ENCODE peak calls at places on chromosome 4, in nine cellular contexts. One of them, this sample, is unnamed.

GRCh38 chr4:72006576-72006975 is 25.2 kb upstream of the NPFFR2 start:
- DNase-seq in brain microvascular endothelial cell: peak; percentile 40
- DNase-seq in non-pigmented ciliary epithelial cell: peak; percentile 70
- DNase-seq in Caki2: peak; percentile 50
- DNase-seq in astrocyte: peak; percentile 89
- DNase-seq in T-helper 2 cell: no peak
- DNase-seq in activated naive CD4-positive, alpha-beta T cell: no peak
- DNase-seq in Panc1: no peak
- DNase-seq in activated CD8-positive, alpha-beta memory T cell treated with anti-CD3 and anti-CD28 coated beads for 48 hours: no peak
- DNase-seq in this sample: no peak

GRCh38 chr4:41661447-41662076 is 87.0 kb downstream of the PHOX2B start:
- DNase-seq in brain microvascular endothelial cell: peak; percentile 69
- DNase-seq in non-pigmented ciliary epithelial cell: no peak
- DNase-seq in astrocyte: no peak
- DNase-seq in activated naive CD4-positive, alpha-beta T cell: no peak
- DNase-seq in T-helper 2 cell: peak; percentile 16
- DNase-seq in Caki2: peak; percentile 52
- DNase-seq in Panc1: peak; percentile 36
- DNase-seq in activated CD8-positive, alpha-beta memory T cell treated with anti-CD3 and anti-CD28 coated beads for 48 hours: peak; percentile 10
- DNase-seq in this sample: peak; percentile 58

GRCh38 chr4:38489924-38490639 is 173.9 kb upstream of the KLF3 start:
- DNase-seq in Panc1: no peak
- DNase-seq in T-helper 2 cell: peak; percentile 30
- DNase-seq in activated naive CD4-positive, alpha-beta T cell: no peak
- DNase-seq in activated CD8-positive, alpha-beta memory T cell treated with anti-CD3 and anti-CD28 coated beads for 48 hours: no peak
- DNase-seq in non-pigmented ciliary epithelial cell: no peak
- DNase-seq in brain microvascular endothelial cell: peak; percentile 35
- DNase-seq in Caki2: no peak
- DNase-seq in astrocyte: peak; percentile 33
- DNase-seq in this sample: peak; percentile 61

GRCh38 chr4:189974056-189974455 is 33.4 kb downstream of the FRG1 start:
- DNase-seq in T-helper 2 cell: peak; percentile 34
- DNase-seq in non-pigmented ciliary epithelial cell: no peak
- DNase-seq in activated naive CD4-positive, alpha-beta T cell: no peak
- DNase-seq in activated CD8-positive, alpha-beta memory T cell treated with anti-CD3 and anti-CD28 coated beads for 48 hours: no peak
- DNase-seq in astrocyte: no peak
- DNase-seq in Caki2: no peak
- DNase-seq in brain microvascular endothelial cell: peak; percentile 2
- DNase-seq in Panc1: no peak
- DNase-seq in this sample: no peak

GRCh38 chr4:110854021-110854678 is 231.3 kb upstream of the PITX2 start:
- DNase-seq in astrocyte: peak; percentile 91
- DNase-seq in Caki2: peak; percentile 43
- DNase-seq in activated CD8-positive, alpha-beta memory T cell treated with anti-CD3 and anti-CD28 coated beads for 48 hours: no peak
- DNase-seq in activated naive CD4-positive, alpha-beta T cell: no peak
- DNase-seq in T-helper 2 cell: no peak
- DNase-seq in brain microvascular endothelial cell: peak; percentile 85
- DNase-seq in Panc1: peak; percentile 5
- DNase-seq in non-pigmented ciliary epithelial cell: peak; percentile 87
- DNase-seq in this sample: no peak

GRCh38 chr4:158259955-158260575 is 49.8 kb downstream of the TMEM144 start:
- DNase-seq in T-helper 2 cell: peak; percentile 1
- DNase-seq in Panc1: no peak
- DNase-seq in activated naive CD4-positive, alpha-beta T cell: no peak
- DNase-seq in Caki2: peak; percentile 13
- DNase-seq in activated CD8-positive, alpha-beta memory T cell treated with anti-CD3 and anti-CD28 coated beads for 48 hours: no peak
- DNase-seq in brain microvascular endothelial cell: no peak
- DNase-seq in astrocyte: peak; percentile 4
- DNase-seq in non-pigmented ciliary epithelial cell: no peak
- DNase-seq in this sample: peak; percentile 40

GRCh38 chr4:140136509-140136908 is 17.5 kb downstream of the MAML3 start:
- DNase-seq in T-helper 2 cell: no peak
- DNase-seq in astrocyte: peak; percentile 67
- DNase-seq in Panc1: no peak
- DNase-seq in brain microvascular endothelial cell: no peak
- DNase-seq in Caki2: no peak
- DNase-seq in activated naive CD4-positive, alpha-beta T cell: no peak
- DNase-seq in activated CD8-positive, alpha-beta memory T cell treated with anti-CD3 and anti-CD28 coated beads for 48 hours: no peak
- DNase-seq in non-pigmented ciliary epithelial cell: no peak
- DNase-seq in this sample: no peak

GRCh38 chr4:76892001-76892400 is 5.9 kb downstream of the SOWAHB start:
- DNase-seq in astrocyte: no peak
- DNase-seq in Caki2: no peak
- DNase-seq in non-pigmented ciliary epithelial cell: no peak
- DNase-seq in brain microvascular endothelial cell: no peak
- DNase-seq in activated naive CD4-positive, alpha-beta T cell: no peak
- DNase-seq in T-helper 2 cell: no peak
- DNase-seq in Panc1: no peak
- DNase-seq in activated CD8-positive, alpha-beta memory T cell treated with anti-CD3 and anti-CD28 coated beads for 48 hours: no peak
- DNase-seq in this sample: no peak

GRCh38 chr4:124722069-124722468 is 9.5 kb upstream of the ANKRD50 start:
- DNase-seq in Caki2: no peak
- DNase-seq in astrocyte: no peak
- DNase-seq in brain microvascular endothelial cell: peak; percentile 37
- DNase-seq in T-helper 2 cell: no peak
- DNase-seq in non-pigmented ciliary epithelial cell: no peak
- DNase-seq in activated naive CD4-positive, alpha-beta T cell: no peak
- DNase-seq in Panc1: no peak
- DNase-seq in activated CD8-positive, alpha-beta memory T cell treated with anti-CD3 and anti-CD28 coated beads for 48 hours: no peak
- DNase-seq in this sample: no peak

GRCh38 chr4:113141901-113142346 is 92.5 kb downstream of the ANK2 start:
- DNase-seq in activated naive CD4-positive, alpha-beta T cell: no peak
- DNase-seq in Caki2: peak; percentile 66
- DNase-seq in Panc1: peak; percentile 43
- DNase-seq in T-helper 2 cell: no peak
- DNase-seq in brain microvascular endothelial cell: peak; percentile 73
- DNase-seq in astrocyte: peak; percentile 91
- DNase-seq in activated CD8-positive, alpha-beta memory T cell treated with anti-CD3 and anti-CD28 coated beads for 48 hours: no peak
- DNase-seq in non-pigmented ciliary epithelial cell: peak; percentile 46
- DNase-seq in this sample: no peak

GRCh38 chr4:158777423-158777822 is 8.6 kb downstream of the FNIP2 start:
- DNase-seq in non-pigmented ciliary epithelial cell: no peak
- DNase-seq in brain microvascular endothelial cell: no peak
- DNase-seq in astrocyte: no peak
- DNase-seq in T-helper 2 cell: no peak
- DNase-seq in activated naive CD4-positive, alpha-beta T cell: no peak
- DNase-seq in activated CD8-positive, alpha-beta memory T cell treated with anti-CD3 and anti-CD28 coated beads for 48 hours: no peak
- DNase-seq in Panc1: no peak
- DNase-seq in Caki2: no peak
- DNase-seq in this sample: no peak

GRCh38 chr4:187770345-187770744 is 225.2 kb upstream of the ZFP42 start:
- DNase-seq in T-helper 2 cell: no peak
- DNase-seq in Caki2: no peak
- DNase-seq in non-pigmented ciliary epithelial cell: no peak
- DNase-seq in Panc1: no peak
- DNase-seq in astrocyte: no peak
- DNase-seq in activated naive CD4-positive, alpha-beta T cell: no peak
- DNase-seq in activated CD8-positive, alpha-beta memory T cell treated with anti-CD3 and anti-CD28 coated beads for 48 hours: no peak
- DNase-seq in brain microvascular endothelial cell: no peak
- DNase-seq in this sample: no peak

GRCh38 chr4:78648639-78649363 is 97.2 kb downstream of the ANXA3 start:
- DNase-seq in T-helper 2 cell: no peak
- DNase-seq in Caki2: no peak
- DNase-seq in brain microvascular endothelial cell: no peak
- DNase-seq in Panc1: no peak
- DNase-seq in astrocyte: no peak
- DNase-seq in activated naive CD4-positive, alpha-beta T cell: no peak
- DNase-seq in activated CD8-positive, alpha-beta memory T cell treated with anti-CD3 and anti-CD28 coated beads for 48 hours: no peak
- DNase-seq in non-pigmented ciliary epithelial cell: no peak
- DNase-seq in this sample: no peak

GRCh38 chr4:83862471-83862870 is 326.6 kb downstream of the GPAT3 start:
- DNase-seq in activated naive CD4-positive, alpha-beta T cell: no peak
- DNase-seq in activated CD8-positive, alpha-beta memory T cell treated with anti-CD3 and anti-CD28 coated beads for 48 hours: no peak
- DNase-seq in astrocyte: no peak
- DNase-seq in T-helper 2 cell: no peak
- DNase-seq in non-pigmented ciliary epithelial cell: no peak
- DNase-seq in Caki2: no peak
- DNase-seq in brain microvascular endothelial cell: peak; percentile 30
- DNase-seq in Panc1: no peak
- DNase-seq in this sample: no peak

GRCh38 chr4:17009871-17010367 is 111.5 kb upstream of the LDB2 start:
- DNase-seq in activated naive CD4-positive, alpha-beta T cell: no peak
- DNase-seq in brain microvascular endothelial cell: no peak
- DNase-seq in T-helper 2 cell: no peak
- DNase-seq in Panc1: no peak
- DNase-seq in non-pigmented ciliary epithelial cell: no peak
- DNase-seq in activated CD8-positive, alpha-beta memory T cell treated with anti-CD3 and anti-CD28 coated beads for 48 hours: no peak
- DNase-seq in Caki2: no peak
- DNase-seq in astrocyte: no peak
- DNase-seq in this sample: no peak

GRCh38 chr4:77012726-77013125 is 63.1 kb downstream of the CCNI start:
- DNase-seq in astrocyte: no peak
- DNase-seq in activated CD8-positive, alpha-beta memory T cell treated with anti-CD3 and anti-CD28 coated beads for 48 hours: no peak
- DNase-seq in Caki2: no peak
- DNase-seq in activated naive CD4-positive, alpha-beta T cell: no peak
- DNase-seq in brain microvascular endothelial cell: no peak
- DNase-seq in non-pigmented ciliary epithelial cell: no peak
- DNase-seq in Panc1: no peak
- DNase-seq in T-helper 2 cell: no peak
- DNase-seq in this sample: no peak

GRCh38 chr4:181432347-181432746 is 810.9 kb upstream of the TENM3 start:
- DNase-seq in T-helper 2 cell: no peak
- DNase-seq in activated CD8-positive, alpha-beta memory T cell treated with anti-CD3 and anti-CD28 coated beads for 48 hours: no peak
- DNase-seq in non-pigmented ciliary epithelial cell: no peak
- DNase-seq in Panc1: no peak
- DNase-seq in astrocyte: no peak
- DNase-seq in Caki2: no peak
- DNase-seq in activated naive CD4-positive, alpha-beta T cell: no peak
- DNase-seq in brain microvascular endothelial cell: no peak
- DNase-seq in this sample: peak; percentile 58

This sample was measured in neural progenitor cell.